ENCODE peak calls at places on chromosomes 2 and 18, in seven cellular contexts. One of them, this sample, is unnamed.

GRCh38 chr2:9800975-9801723 is 42.1 kb upstream of the TAF1B start:
- DNase-seq in choroid plexus epithelial cell: peak; percentile 51
- DNase-seq in AG04449: no peak
- DNase-seq in endothelial cell of umbilical vein: no peak
- DNase-seq in fibroblast of the aortic adventitia: peak; percentile 39
- DNase-seq in heart right ventricle: no peak
- DNase-seq in LNCaP clone FGC: no peak
- DNase-seq in this sample: peak; percentile 35

GRCh38 chr18:79601234-79601633 is 78.4 kb upstream of the CTDP1 start:
- DNase-seq in LNCaP clone FGC: no peak
- DNase-seq in choroid plexus epithelial cell: no peak
- DNase-seq in fibroblast of the aortic adventitia: no peak
- DNase-seq in endothelial cell of umbilical vein: peak; percentile 2
- DNase-seq in AG04449: no peak
- DNase-seq in heart right ventricle: no peak
- DNase-seq in this sample: no peak

GRCh38 chr2:179235463-179236108 is 29.0 kb downstream of the SESTD1 start:
- DNase-seq in choroid plexus epithelial cell: peak; percentile 73
- DNase-seq in AG04449: no peak
- DNase-seq in LNCaP clone FGC: no peak
- DNase-seq in endothelial cell of umbilical vein: no peak
- DNase-seq in fibroblast of the aortic adventitia: peak; percentile 63
- DNase-seq in heart right ventricle: no peak
- DNase-seq in this sample: peak; percentile 16

GRCh38 chr2:160252278-160252887 is 52.3 kb upstream of the ITGB6 start:
- DNase-seq in heart right ventricle: no peak
- DNase-seq in fibroblast of the aortic adventitia: peak; percentile 72
- DNase-seq in AG04449: no peak
- DNase-seq in LNCaP clone FGC: no peak
- DNase-seq in choroid plexus epithelial cell: peak; percentile 66
- DNase-seq in endothelial cell of umbilical vein: peak; percentile 58
- DNase-seq in this sample: peak; percentile 49

GRCh38 chr2:235592430-235592829 is 98.6 kb downstream of the AGAP1 start:
- DNase-seq in heart right ventricle: no peak
- DNase-seq in fibroblast of the aortic adventitia: no peak
- DNase-seq in endothelial cell of umbilical vein: no peak
- DNase-seq in choroid plexus epithelial cell: no peak
- DNase-seq in AG04449: no peak
- DNase-seq in LNCaP clone FGC: no peak
- DNase-seq in this sample: no peak

GRCh38 chr18:63963610-63964256 is 6.1 kb upstream of the SERPINB8 start:
- DNase-seq in heart right ventricle: no peak
- DNase-seq in AG04449: no peak
- DNase-seq in endothelial cell of umbilical vein: peak; percentile 57
- DNase-seq in LNCaP clone FGC: peak; percentile 55
- DNase-seq in fibroblast of the aortic adventitia: peak; percentile 81
- DNase-seq in choroid plexus epithelial cell: peak; percentile 89
- DNase-seq in this sample: peak; percentile 76

GRCh38 chr2:198638579-198638978 is 819.2 kb downstream of the SATB2 start:
- DNase-seq in endothelial cell of umbilical vein: no peak
- DNase-seq in choroid plexus epithelial cell: no peak
- DNase-seq in fibroblast of the aortic adventitia: no peak
- DNase-seq in LNCaP clone FGC: no peak
- DNase-seq in heart right ventricle: no peak
- DNase-seq in AG04449: peak; percentile 36
- DNase-seq in this sample: no peak

GRCh38 chr2:61460168-61460567 is 10.7 kb downstream of the USP34 start:
- DNase-seq in choroid plexus epithelial cell: peak; percentile 79
- DNase-seq in endothelial cell of umbilical vein: peak; percentile 82
- DNase-seq in fibroblast of the aortic adventitia: peak; percentile 80
- DNase-seq in AG04449: peak; percentile 59
- DNase-seq in heart right ventricle: no peak
- DNase-seq in LNCaP clone FGC: no peak
- DNase-seq in this sample: peak; percentile 87

DNA sequence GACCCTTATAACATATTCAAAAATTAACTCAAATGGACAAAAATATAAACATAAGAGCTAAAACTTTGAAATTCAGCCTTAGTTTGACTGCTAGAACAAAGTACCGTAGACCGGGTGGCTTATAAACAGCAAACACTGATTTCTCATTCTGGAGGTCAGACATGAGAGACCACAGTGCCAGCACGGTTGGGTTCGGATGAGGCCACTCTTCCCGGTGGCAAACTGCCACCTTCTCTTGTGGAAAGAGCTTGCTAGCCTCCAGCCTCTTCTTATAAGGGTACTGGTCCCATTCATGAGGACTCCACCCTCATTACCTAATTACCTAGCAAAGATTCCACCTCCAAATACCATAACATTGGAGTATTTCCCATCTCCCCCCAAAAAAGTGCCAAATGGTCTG is 91.3 kb downstream of the FAM210A start:
- DNase-seq in LNCaP clone FGC: no peak
- DNase-seq in AG04449: no peak
- DNase-seq in endothelial cell of umbilical vein: no peak
- DNase-seq in choroid plexus epithelial cell: no peak
- DNase-seq in fibroblast of the aortic adventitia: no peak
- DNase-seq in heart right ventricle: peak; percentile 57
- DNase-seq in this sample: no peak
- H3K4me3 ChIP-seq in LNCaP clone FGC: no peak overlapping the region
- H3K4me3 ChIP-seq in AG04449: no peak overlapping the region
- H3K4me3 ChIP-seq in endothelial cell of umbilical vein: no peak overlapping the region
- H3K4me3 ChIP-seq in choroid plexus epithelial cell: no peak overlapping the region
- H3K4me3 ChIP-seq in fibroblast of the aortic adventitia: no peak overlapping the region
- H3K4me3 ChIP-seq in heart right ventricle: no peak overlapping the region
- H3K4me3 ChIP-seq in this sample: no peak overlapping the region

DNA sequence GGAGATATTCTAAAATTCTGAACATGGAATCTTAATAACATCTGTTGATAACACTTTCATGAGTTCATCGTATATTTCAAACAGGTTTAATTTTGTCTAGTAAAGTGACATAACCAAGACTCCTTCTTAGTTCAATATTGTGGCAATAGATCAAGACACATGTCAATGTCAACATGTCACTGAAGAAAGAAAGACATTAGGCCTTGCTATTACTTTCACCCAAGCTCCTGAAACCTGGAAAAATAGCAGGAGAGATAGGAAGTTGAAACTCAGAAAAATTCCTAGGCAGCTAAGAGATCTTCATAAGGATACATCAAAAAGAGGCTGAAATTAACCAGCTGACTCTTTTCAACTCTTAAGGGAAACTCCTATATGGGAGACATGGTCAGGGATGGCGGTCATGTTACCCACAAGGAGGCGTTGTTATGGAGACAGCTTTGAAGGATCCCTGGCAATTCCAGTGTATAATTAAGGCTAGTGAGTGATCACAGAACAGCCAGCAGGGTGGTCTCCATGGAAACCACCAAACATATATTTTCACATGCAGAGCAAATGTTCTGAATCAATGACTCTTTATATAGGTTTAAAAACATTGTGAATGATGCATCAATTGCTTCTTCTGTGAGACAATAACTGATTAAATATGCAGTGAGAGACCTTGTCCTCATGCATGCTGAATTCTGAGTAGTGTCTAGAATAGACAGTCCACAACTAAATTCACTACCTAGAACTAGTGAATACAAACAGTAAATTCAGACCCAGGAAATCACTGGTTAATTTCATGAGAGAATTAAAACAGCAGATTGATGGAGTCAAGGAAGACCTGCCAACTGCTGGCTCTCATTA is 115.3 kb upstream of the RIOK3 start:
- DNase-seq in choroid plexus epithelial cell: peak; percentile 55
- DNase-seq in AG04449: no peak
- DNase-seq in fibroblast of the aortic adventitia: no peak
- DNase-seq in heart right ventricle: no peak
- DNase-seq in endothelial cell of umbilical vein: peak; percentile 58
- DNase-seq in LNCaP clone FGC: no peak
- DNase-seq in this sample: no peak
- TF ChIP-seq CTCF in choroid plexus epithelial cell: no peak
- TF ChIP-seq CTCF in AG04449: peak; percentile 5
- TF ChIP-seq CTCF in fibroblast of the aortic adventitia: no peak
- TF ChIP-seq CTCF in heart right ventricle: no peak
- TF ChIP-seq CTCF in endothelial cell of umbilical vein: no peak
- TF ChIP-seq CTCF in LNCaP clone FGC: no peak
- TF ChIP-seq CTCF in this sample: no peak

GRCh38 chr2:231662811-231663457 is 45.4 kb upstream of the PTMA start:
- DNase-seq in AG04449: no peak
- DNase-seq in choroid plexus epithelial cell: no peak
- DNase-seq in LNCaP clone FGC: no peak
- DNase-seq in endothelial cell of umbilical vein: no peak
- DNase-seq in heart right ventricle: no peak
- DNase-seq in fibroblast of the aortic adventitia: no peak
- DNase-seq in this sample: no peak
- H3K4me3 ChIP-seq in AG04449: peak overlapping the region; percentile 43
- H3K4me3 ChIP-seq in choroid plexus epithelial cell: peak overlapping the region; percentile 56
- H3K4me3 ChIP-seq in LNCaP clone FGC: peak overlapping the region; percentile 32
- H3K4me3 ChIP-seq in endothelial cell of umbilical vein: peak overlapping the region; percentile 1
- H3K4me3 ChIP-seq in heart right ventricle: peak overlapping the region; percentile 54
- H3K4me3 ChIP-seq in fibroblast of the aortic adventitia: peak overlapping the region; percentile 57
- H3K4me3 ChIP-seq in this sample: peak overlapping the region; percentile 50

DNA sequence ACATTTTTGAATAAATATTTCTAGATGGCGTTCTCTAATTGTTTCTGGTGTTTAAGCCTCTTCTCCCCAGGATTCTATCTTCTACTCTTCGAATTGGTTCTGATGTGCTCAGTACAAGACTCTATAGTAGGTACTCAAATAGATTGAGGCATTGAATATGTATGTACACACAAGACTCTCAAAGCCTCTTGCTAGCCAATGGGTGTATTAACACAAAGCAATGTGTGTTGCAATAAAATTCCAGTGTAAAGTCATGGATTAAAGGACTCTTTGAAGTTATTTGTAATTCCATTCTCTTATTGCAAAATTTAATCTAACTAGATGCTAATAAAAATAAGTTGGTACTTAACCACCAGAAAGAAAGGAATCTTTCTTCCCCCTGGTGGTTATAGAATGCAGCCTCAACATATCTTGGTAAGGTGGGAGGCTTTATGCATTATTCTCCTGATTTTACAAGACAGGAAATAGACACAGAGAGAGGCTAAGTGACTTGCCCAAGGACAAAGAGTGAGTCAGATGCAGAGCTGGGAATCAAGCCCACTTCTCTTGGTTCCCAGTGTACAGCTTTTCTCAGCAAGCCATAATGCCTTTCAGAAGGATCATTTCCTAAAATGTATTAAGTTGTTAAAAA is 18.1 kb downstream of the LRP1B start:
- DNase-seq in LNCaP clone FGC: no peak
- DNase-seq in AG04449: no peak
- DNase-seq in endothelial cell of umbilical vein: peak; percentile 55
- DNase-seq in heart right ventricle: no peak
- DNase-seq in fibroblast of the aortic adventitia: peak; percentile 17
- DNase-seq in choroid plexus epithelial cell: peak; percentile 92
- DNase-seq in this sample: peak; percentile 14
- TF ChIP-seq CTCF in LNCaP clone FGC: no peak
- TF ChIP-seq CTCF in AG04449: no peak
- TF ChIP-seq CTCF in endothelial cell of umbilical vein: no peak
- TF ChIP-seq CTCF in heart right ventricle: no peak
- TF ChIP-seq CTCF in fibroblast of the aortic adventitia: no peak
- TF ChIP-seq CTCF in choroid plexus epithelial cell: peak; percentile 59
- TF ChIP-seq CTCF in this sample: no peak

DNA sequence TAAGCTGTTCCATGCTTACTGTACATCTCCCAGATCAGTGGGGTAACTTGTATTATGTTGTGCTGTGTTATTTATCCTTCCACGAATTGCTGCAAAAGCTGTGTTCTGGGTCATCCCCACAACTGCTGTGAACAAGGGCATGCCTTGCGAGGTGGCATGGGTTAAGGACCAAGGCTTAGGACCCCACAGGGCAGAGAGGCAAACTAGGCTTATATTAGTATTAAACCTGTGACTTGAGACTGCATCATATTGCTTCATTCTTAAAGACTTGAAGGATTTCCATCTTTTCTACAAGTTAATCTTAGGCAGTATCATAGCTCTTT is 19.9 kb downstream of the RND3 start:
- DNase-seq in fibroblast of the aortic adventitia: peak; percentile 18
- DNase-seq in choroid plexus epithelial cell: peak; percentile 36
- DNase-seq in AG04449: no peak
- DNase-seq in LNCaP clone FGC: no peak
- DNase-seq in endothelial cell of umbilical vein: peak; percentile 51
- DNase-seq in heart right ventricle: no peak
- DNase-seq in this sample: no peak
- H3K4me3 ChIP-seq in fibroblast of the aortic adventitia: no peak overlapping the region
- H3K4me3 ChIP-seq in choroid plexus epithelial cell: no peak overlapping the region
- H3K4me3 ChIP-seq in AG04449: no peak overlapping the region
- H3K4me3 ChIP-seq in LNCaP clone FGC: no peak overlapping the region
- H3K4me3 ChIP-seq in endothelial cell of umbilical vein: no peak overlapping the region
- H3K4me3 ChIP-seq in heart right ventricle: no peak overlapping the region
- H3K4me3 ChIP-seq in this sample: no peak overlapping the region

GRCh38 chr2:211027976-211028375 is 471.6 kb downstream of the CPS1 start:
- DNase-seq in choroid plexus epithelial cell: no peak
- DNase-seq in heart right ventricle: no peak
- DNase-seq in AG04449: no peak
- DNase-seq in LNCaP clone FGC: no peak
- DNase-seq in endothelial cell of umbilical vein: no peak
- DNase-seq in fibroblast of the aortic adventitia: no peak
- DNase-seq in this sample: no peak

GRCh38 chr2:211035548-211036185 is 479.3 kb downstream of the CPS1 start:
- DNase-seq in heart right ventricle: no peak
- DNase-seq in fibroblast of the aortic adventitia: peak; percentile 64
- DNase-seq in AG04449: no peak
- DNase-seq in LNCaP clone FGC: peak; percentile 49
- DNase-seq in choroid plexus epithelial cell: peak; percentile 67
- DNase-seq in endothelial cell of umbilical vein: peak; percentile 53
- DNase-seq in this sample: no peak

GRCh38 chr2:211033765-211034164 is 477.4 kb downstream of the CPS1 start:
- DNase-seq in LNCaP clone FGC: no peak
- DNase-seq in AG04449: no peak
- DNase-seq in fibroblast of the aortic adventitia: peak; percentile 38
- DNase-seq in heart right ventricle: no peak
- DNase-seq in endothelial cell of umbilical vein: peak; percentile 12
- DNase-seq in choroid plexus epithelial cell: peak; percentile 42
- DNase-seq in this sample: no peak
- TF ChIP-seq CTCF in LNCaP clone FGC: peak; percentile 60
- TF ChIP-seq CTCF in AG04449: no peak
- TF ChIP-seq CTCF in fibroblast of the aortic adventitia: peak; percentile 59
- TF ChIP-seq CTCF in heart right ventricle: no peak
- TF ChIP-seq CTCF in endothelial cell of umbilical vein: peak; percentile 33
- TF ChIP-seq CTCF in choroid plexus epithelial cell: peak; percentile 59
- TF ChIP-seq CTCF in this sample: no peak

GRCh38 chr2:101308432-101309210 is at the start of gene RNF149:
- DNase-seq in heart right ventricle: peak; percentile 96
- DNase-seq in LNCaP clone FGC: peak; percentile 52
- DNase-seq in endothelial cell of umbilical vein: peak; percentile 94
- DNase-seq in fibroblast of the aortic adventitia: peak; percentile 90
- DNase-seq in choroid plexus epithelial cell: peak; percentile 92
- DNase-seq in AG04449: no peak
- DNase-seq in this sample: peak; percentile 95
- H3K4me3 ChIP-seq in heart right ventricle: peak within 1 kb of the TSS; percentile 79
- H3K4me3 ChIP-seq in LNCaP clone FGC: peak within 1 kb of the TSS; percentile 85
- H3K4me3 ChIP-seq in endothelial cell of umbilical vein: peak within 1 kb of the TSS; percentile 84
- H3K4me3 ChIP-seq in fibroblast of the aortic adventitia: peak within 1 kb of the TSS; percentile 88
- H3K4me3 ChIP-seq in choroid plexus epithelial cell: peak within 1 kb of the TSS; percentile 85
- H3K4me3 ChIP-seq in AG04449: peak within 1 kb of the TSS; percentile 84
- H3K4me3 ChIP-seq in this sample: peak within 1 kb of the TSS; percentile 85

GRCh38 chr2:190069936-190070696 is 7.6 kb upstream of the MSTN start:
- DNase-seq in fibroblast of the aortic adventitia: peak; percentile 87
- DNase-seq in AG04449: peak; percentile 9
- DNase-seq in choroid plexus epithelial cell: peak; percentile 85
- DNase-seq in heart right ventricle: no peak
- DNase-seq in LNCaP clone FGC: peak; percentile 52
- DNase-seq in endothelial cell of umbilical vein: peak; percentile 70
- DNase-seq in this sample: peak; percentile 79
- TF ChIP-seq CTCF in fibroblast of the aortic adventitia: peak; percentile 62
- TF ChIP-seq CTCF in AG04449: peak; percentile 34
- TF ChIP-seq CTCF in choroid plexus epithelial cell: peak; percentile 64
- TF ChIP-seq CTCF in heart right ventricle: no peak
- TF ChIP-seq CTCF in LNCaP clone FGC: peak; percentile 42
- TF ChIP-seq CTCF in endothelial cell of umbilical vein: peak; percentile 17
- TF ChIP-seq CTCF in this sample: peak; percentile 57

This sample was measured in fibroblast of villous mesenchyme.